ENCODE peak calls at places on chromosomes 2 and 18, in four cellular contexts. B, K, X and N are unnamed samples.

GRCh38 chr2:216328347-216328746 is 43.9 kb downstream of the MARCHF4 start:
- DNase-seq in B (no peak), K (no peak), X (no peak), N (no peak)

GRCh38 chr18:36411745-36412168 is 114.2 kb downstream of the FHOD3 start:
- DNase-seq in B (peak; percentile 49), K (no peak), X (no peak), N (peak; percentile 19)

GRCh38 chr2:173079968-173080860 is 4.6 kb downstream of the MAP3K20 start:
- DNase-seq in B (no peak), K (no peak), X (no peak), N (peak; percentile 97)

GRCh38 chr2:235347691-235348090 is 146.2 kb upstream of the AGAP1 start:
- DNase-seq in B (peak; percentile 45), K (no peak), X (peak; percentile 59), N (peak; percentile 85)

GRCh38 chr2:217831306-217831705 is 171.5 kb downstream of the TNS1 start:
- DNase-seq in B (no peak), K (no peak), X (no peak), N (no peak)

GRCh38 chr2:216159161-216159560 is 50.0 kb downstream of the XRCC5 start:
- DNase-seq in B (no peak), K (no peak), X (no peak), N (no peak)

GRCh38 chr2:30148850-30149249 is 2.0 kb downstream of the YPEL5 start:
- DNase-seq in B (no peak), K (no peak), X (no peak), N (no peak)

GRCh38 chr2:159925975-159926374 is 128.0 kb upstream of the CD302 start:
- DNase-seq in B (no peak), K (no peak), X (no peak), N (no peak)

GRCh38 chr18:3447895-3448844 is 1.8 kb upstream of the TGIF1 start:
- DNase-seq in B (peak; percentile 85), K (peak; percentile 19), X (peak; percentile 56), N (peak; percentile 96)

GRCh38 chr2:134869941-134870736 is 31.7 kb downstream of the ACMSD start:
- DNase-seq in B (no peak), K (no peak), X (no peak), N (peak; percentile 77)

GRCh38 chr18:50307738-50308470 is 20.4 kb upstream of the CXXC1 start:
- DNase-seq in B (peak; percentile 60), K (peak; percentile 73), X (peak; percentile 86), N (peak; percentile 85)

GRCh38 chr18:50307400-50307737 is 19.9 kb upstream of the CXXC1 start:
- DNase-seq in B (no peak), K (no peak), X (no peak), N (no peak)

GRCh38 chr18:50311573-50312106 is 24.1 kb upstream of the CXXC1 start:
- DNase-seq in B (no peak), K (no peak), X (no peak), N (no peak)

GRCh38 chr18:50310080-50310479 is 22.6 kb upstream of the CXXC1 start:
- DNase-seq in B (no peak), K (no peak), X (no peak), N (no peak)

DNA sequence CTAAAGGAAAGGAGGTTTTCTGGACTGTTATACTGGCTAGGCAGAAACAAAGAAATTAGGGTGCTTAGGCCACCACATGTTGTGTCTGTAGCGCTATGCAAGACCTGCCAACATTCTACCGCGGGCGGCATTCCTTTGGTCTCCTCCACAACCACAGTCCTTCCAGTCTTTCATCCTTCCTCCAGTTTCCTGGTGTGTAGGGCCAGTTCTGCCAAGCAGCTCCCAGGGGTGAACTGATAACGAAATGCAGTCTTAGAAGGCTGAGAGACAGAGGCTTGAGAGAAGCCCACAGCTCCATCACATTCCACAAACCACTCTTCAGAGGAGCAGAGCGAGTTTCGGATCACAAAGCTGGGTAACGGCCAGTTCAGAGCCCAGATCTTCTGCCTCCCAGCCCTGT is 19.5 kb upstream of the CXXC1 start:
- DNase-seq in B (no peak), K (no peak), X (no peak), N (peak; percentile 16)
- TF ChIP-seq ELK1 in B (no peak), K (no peak), X (no peak), N (no peak)

GRCh38 chr2:132857334-132857733 is 187.3 kb upstream of the LYPD1 start:
- DNase-seq in B (no peak), K (no peak), X (no peak), N (no peak)
- TF ChIP-seq ELK1 in B (no peak), K (no peak), X (no peak), N (no peak)

GRCh38 chr2:26843041-26843440 is 4.9 kb upstream of the DPYSL5 start:
- DNase-seq in B (no peak), K (no peak), X (no peak), N (no peak)

GRCh38 chr2:26840937-26841610 is 6.9 kb upstream of the DPYSL5 start:
- DNase-seq in B (no peak), K (no peak), X (peak; percentile 48), N (no peak)

DNA sequence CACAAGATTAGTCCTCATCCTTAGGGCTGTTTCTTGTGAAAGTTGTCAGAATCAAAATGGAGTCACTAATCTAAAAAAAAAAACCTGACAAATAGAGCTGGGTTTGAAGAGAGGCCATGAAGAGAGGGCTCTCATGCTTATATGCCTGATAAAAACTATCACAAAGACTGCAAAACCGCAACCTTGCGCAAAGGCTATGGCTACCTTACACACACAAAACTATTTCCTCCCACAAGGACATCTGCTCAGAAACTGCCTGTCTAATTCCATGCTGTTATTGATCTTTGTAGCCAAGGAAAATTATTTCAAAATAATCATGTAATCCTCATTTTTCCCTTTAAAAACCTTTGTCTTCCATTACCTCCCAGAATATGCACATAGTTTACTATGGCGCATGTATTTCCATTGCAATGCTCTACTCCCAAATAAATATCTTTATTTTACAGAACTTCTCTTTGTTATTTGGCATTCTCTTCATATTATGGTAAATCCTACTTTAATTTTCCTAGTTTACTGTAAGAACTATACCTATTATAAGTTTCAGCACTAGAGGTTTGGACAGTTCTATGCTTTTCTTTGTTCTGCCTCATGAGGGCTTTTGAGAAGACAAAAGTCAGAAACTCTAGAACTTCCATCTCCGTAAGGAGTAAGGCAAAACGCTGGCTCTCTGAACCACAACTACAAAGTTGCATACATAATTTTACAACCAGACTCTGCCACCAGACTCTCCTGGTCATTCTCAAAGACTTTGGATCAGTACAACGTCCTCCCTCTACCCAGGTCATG is 9.6 kb upstream of the DPYSL5 start:
- DNase-seq in B (peak; percentile 26), K (no peak), X (no peak), N (peak; percentile 36)
- TF ChIP-seq ELK1 in B (no peak), K (no peak), X (no peak), N (no peak)

GRCh38 chr2:80002112-80002511 is 302.4 kb downstream of the LRRTM1 start:
- DNase-seq in B (no peak), K (no peak), X (no peak), N (no peak)
- TF ChIP-seq ELK1 in B (no peak), K (no peak), X (no peak), N (no peak)

GRCh38 chr2:86357392-86357963 is 20.1 kb upstream of the REEP1 start:
- DNase-seq in B (no peak), K (no peak), X (no peak), N (no peak)
- TF ChIP-seq ELK1 in B (no peak), K (no peak), X (no peak), N (no peak)

DNA sequence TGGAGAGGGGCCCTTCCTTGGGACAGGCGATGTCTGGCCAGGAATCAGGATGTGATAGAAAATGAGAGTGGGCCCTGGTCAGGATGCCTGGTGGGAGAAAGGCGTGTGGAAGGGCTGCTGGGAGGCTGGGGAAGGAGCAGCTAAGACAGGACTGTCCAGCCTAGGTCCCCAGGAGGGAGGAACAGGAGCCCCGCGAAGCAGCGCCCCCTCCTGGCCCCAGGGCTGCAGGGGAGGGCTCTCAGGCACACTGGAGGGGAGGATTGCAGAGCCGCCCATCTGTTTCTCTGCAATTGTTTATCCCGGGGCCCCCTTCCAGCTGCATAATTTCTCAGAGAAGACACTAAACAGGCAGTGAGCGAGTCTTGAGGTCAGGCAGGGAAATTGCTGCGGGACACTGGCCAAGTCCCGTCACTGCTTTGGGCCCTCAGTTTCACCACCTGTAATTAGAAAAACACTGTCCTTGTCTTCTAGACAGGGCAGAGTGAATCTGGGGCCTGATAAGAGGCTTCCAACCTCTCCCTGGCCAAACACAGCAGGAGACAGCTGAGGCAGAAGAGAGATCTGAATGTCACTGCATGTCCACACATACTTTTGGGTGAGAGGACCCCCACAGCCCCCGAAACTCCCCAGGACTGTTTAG is 3.9 kb upstream of the NPPC start:
- DNase-seq in B (peak; percentile 75), K (no peak), X (peak; percentile 43), N (peak; percentile 8)
- TF ChIP-seq ELK1 in B (no peak), K (no peak), X (no peak), N (no peak)